ENCODE peak calls at places on chromosomes 16 and 17, in four cellular contexts. G is endothelial cell, A is kidney epithelial cell, H is AG04450. X is an unnamed sample.

GRCh38 chr16:1749152-1750117 is 21.9 kb downstream of the NME3 start:
- DNase-seq in H (no peak), G (no peak), A (no peak), X (no peak)

GRCh38 chr16:56858375-56858774 is 6.6 kb upstream of the SLC12A3 start:
- DNase-seq in G (no peak), A (no peak), H (no peak), X (no peak)

GRCh38 chr17:60599220-60599619 is 773 bp upstream of the PPM1D start:
- DNase-seq in G (no peak), A (no peak), H (no peak), X (no peak)

GRCh38 chr17:3474212-3474611 is 1.6 kb upstream of the ASPA start:
- DNase-seq in H (no peak), G (no peak), A (no peak), X (no peak)

GRCh38 chr16:86387461-86388440 is 122.6 kb upstream of the FOXF1 start:
- DNase-seq in H (peak; percentile 94), A (peak; percentile 38), G (no peak), X (no peak)

GRCh38 chr17:55444471-55445441 is 23.1 kb upstream of the MMD start:
- DNase-seq in A (peak; percentile 45), H (no peak), G (no peak), X (no peak)

GRCh38 chr17:46832306-46832895 is 13.9 kb upstream of the WNT3 start:
- DNase-seq in A (no peak), G (no peak), H (no peak), X (no peak)

GRCh38 chr17:45889579-45889978 is 4.8 kb upstream of the MAPT start:
- DNase-seq in H (no peak), G (no peak), A (no peak), X (no peak)

GRCh38 chr17:32275060-32276042 is 9.7 kb downstream of the RHBDL3 start:
- DNase-seq in A (peak; percentile 67), H (no peak), G (no peak), X (no peak)

GRCh38 chr16:55291847-55292246 is 32.2 kb upstream of the IRX6 start:
- DNase-seq in G (no peak), H (no peak), A (no peak), X (no peak)

GRCh38 chr16:17633146-17633966 is 162.6 kb upstream of the XYLT1 start:
- DNase-seq in G (no peak), H (no peak), A (no peak), X (no peak)

GRCh38 chr16:29662729-29663019 is 373 bp upstream of the SPN start:
- DNase-seq in A (no peak), G (no peak), H (no peak), X (no peak)

DNA sequence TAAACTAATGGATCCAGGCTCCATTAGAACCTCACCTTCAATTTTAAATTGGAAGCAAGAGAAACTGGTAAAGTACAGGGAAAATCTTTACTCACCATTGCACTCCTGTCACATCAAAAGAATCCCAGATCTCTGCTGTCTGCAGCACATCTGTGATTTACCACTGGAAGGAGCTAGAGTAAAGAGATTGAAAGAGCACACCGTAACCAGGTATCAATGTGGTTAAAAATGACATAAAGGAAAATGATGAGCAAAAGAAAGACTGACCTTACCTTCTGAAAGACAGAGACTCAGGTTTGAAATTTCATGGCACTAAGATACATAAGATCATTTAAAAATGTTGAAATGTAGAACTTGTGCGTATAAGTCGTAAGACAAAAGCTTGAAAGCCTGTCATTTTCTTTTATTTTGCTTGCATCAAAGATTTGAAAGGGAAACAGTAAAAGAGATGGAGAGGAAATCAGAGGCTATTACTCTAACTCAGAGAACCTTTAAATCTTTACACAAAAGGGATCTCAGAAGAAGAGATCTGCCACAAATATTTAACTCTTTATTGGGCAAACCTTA is 678.2 kb upstream of the GOT2 start:
- DNase-seq in G (no peak), A (no peak), H (no peak), X (no peak)
- TF ChIP-seq CTCF in G (no peak), A (peak; percentile 42), H (peak; percentile 60), X (no peak)

GRCh38 chr16:8229011-8229520 is 361.2 kb downstream of the TMEM114 start:
- DNase-seq in A (no peak), G (no peak), H (no peak), X (no peak)
- TF ChIP-seq CTCF in A (no peak), G (no peak), H (no peak), X (no peak)

DNA sequence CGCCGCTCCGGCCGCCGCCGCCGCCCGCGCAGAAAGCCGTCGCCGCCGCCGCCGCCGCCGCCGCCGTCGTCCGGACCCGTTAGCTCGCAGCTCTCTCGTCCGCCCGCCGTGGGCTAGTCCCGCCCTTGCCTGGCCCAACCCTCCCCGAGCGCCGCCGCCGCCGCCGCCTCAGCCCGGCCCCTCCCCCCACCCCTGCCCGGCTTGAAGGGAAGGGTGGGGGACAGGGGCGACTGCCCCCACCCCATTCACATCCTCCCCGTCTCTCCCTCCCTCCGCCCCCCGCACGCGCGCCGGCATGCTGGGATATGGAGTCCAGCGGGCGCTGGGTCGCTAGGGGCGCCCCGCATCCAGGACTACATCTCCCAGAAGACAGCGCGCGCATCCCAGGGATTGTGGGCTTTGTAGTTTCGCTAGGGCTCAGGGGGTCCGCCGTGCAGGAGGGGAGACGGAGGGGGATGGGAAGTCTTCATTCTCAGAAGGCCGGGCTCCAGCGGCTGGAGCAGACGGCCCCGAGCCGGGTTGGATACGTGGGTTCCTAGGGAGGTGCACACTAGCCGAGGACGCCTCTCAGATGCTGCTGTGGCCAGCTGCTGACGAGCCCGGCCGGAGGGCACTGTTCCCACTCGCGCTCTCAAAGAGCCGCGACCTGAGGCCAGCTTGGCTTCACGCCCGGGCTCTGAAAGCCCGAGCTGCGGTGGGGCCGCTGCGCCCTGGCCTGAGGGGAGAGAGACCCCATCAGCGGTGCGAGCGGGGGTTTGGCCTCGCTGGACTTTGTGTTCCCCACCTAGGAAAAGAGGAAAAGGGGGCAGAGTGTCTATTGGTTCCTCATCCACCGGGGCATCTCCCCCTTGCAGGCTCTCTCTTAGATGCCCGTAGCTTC is at the start of gene ST3GAL2:
- DNase-seq in A (no peak), G (peak; percentile 92), H (peak; percentile 84), X (peak; percentile 93)
- TF ChIP-seq CTCF in A (no peak), G (no peak), H (peak; percentile 14), X (no peak)

GRCh38 chr16:14308357-14308723 is 237.2 kb downstream of the MRTFB start:
- DNase-seq in H (no peak), A (no peak), G (no peak), X (no peak)
- TF ChIP-seq CTCF in H (no peak), A (no peak), G (no peak), X (no peak)

DNA sequence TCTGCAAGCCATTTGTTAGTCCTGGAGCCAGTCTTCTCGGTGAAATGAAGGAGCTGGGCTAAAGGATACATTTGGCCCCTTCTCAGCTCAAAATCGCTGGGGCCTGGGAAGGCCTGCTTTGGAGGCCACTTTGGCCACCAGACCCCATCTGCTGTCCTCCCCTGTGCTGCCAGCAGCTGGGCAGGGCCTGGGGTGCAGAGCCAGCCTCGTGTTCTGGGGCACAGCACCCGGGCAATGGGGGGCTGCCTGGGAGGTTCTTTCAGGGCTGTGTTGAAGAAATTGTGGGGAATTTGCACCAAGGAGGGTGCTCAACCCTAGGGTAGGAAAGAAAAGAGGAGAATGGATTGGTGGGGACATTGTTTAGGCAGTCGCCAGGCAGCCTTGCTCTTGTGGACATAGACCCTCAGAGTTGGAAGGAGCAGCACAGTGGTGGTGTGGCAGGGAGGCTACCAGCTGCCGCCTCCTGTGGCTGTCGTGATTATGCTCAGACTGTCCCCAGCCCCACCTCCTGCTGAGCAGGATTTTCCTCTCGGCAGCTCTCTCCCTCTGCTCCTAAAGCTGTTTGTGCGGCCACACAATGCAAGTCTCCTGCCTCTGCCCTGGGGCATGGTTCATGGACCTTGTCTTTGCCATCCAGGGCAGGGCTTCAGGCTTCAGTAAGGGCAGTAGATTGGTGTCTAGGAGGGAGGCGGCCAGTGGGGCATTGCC is 174.8 kb downstream of the NTN1 start:
- DNase-seq in G (no peak), H (no peak), A (no peak), X (no peak)
- TF ChIP-seq CTCF in G (no peak), H (no peak), A (no peak), X (no peak)

DNA sequence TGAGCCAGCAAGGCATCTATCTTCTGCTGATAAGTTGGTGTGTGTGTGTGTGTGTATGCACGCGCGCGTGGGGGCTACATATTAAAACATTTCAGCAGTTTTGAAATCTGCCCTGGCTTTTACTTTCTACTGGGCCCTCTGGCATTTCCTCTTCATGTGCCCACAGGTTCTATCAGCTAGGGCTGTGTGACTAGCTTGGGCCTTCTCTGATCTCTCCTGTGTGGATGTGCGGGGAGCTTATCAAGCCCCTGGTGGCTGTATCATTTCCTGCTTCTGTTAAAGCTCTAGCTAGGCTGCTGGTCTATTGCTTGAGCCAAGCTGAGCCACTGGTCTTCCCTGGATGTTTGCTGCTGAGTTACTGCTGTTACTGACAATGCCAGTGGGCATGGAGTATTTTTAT is 132.5 kb downstream of the AATF start:
- DNase-seq in G (no peak), A (no peak), H (no peak), X (no peak)
- TF ChIP-seq CTCF in G (no peak), A (no peak), H (no peak), X (no peak)